ENCODE peak calls at places on chromosomes 1 and 21, in eight cellular contexts. One of them, this sample, is unnamed.
A peak's percentile ranks its signal among the peaks of the same experiment; 100 is the strongest.

GRCh38 chr1:63774617-63775417 is 1.0 kb downstream of the ROR1 start:
- DNase-seq in A549: peak; percentile 25
- DNase-seq in suprapubic skin: peak; percentile 75
- DNase-seq in SK-N-SH: peak; percentile 76
- DNase-seq in HepG2: no peak
- DNase-seq in transverse colon: peak; percentile 28
- DNase-seq in esophagus muscularis mucosa: peak; percentile 92
- DNase-seq in K562: no peak
- DNase-seq in this sample: peak; percentile 46

GRCh38 chr1:44411861-44412260 is 6.8 kb downstream of the RNF220 start:
- DNase-seq in A549: no peak
- DNase-seq in suprapubic skin: no peak
- DNase-seq in SK-N-SH: no peak
- DNase-seq in HepG2: no peak
- DNase-seq in transverse colon: no peak
- DNase-seq in esophagus muscularis mucosa: no peak
- DNase-seq in K562: no peak
- DNase-seq in this sample: no peak

GRCh38 chr1:43549921-43550597 is 19.4 kb downstream of the PTPRF start:
- DNase-seq in A549: no peak
- DNase-seq in suprapubic skin: peak; percentile 84
- DNase-seq in SK-N-SH: no peak
- DNase-seq in HepG2: no peak
- DNase-seq in transverse colon: peak; percentile 92
- DNase-seq in esophagus muscularis mucosa: no peak
- DNase-seq in K562: peak; percentile 90
- DNase-seq in this sample: peak; percentile 85

GRCh38 chr1:201694615-201695335 is 134.2 kb upstream of the IPO9 start:
- DNase-seq in A549: no peak
- DNase-seq in suprapubic skin: no peak
- DNase-seq in SK-N-SH: no peak
- DNase-seq in HepG2: no peak
- DNase-seq in transverse colon: no peak
- DNase-seq in esophagus muscularis mucosa: no peak
- DNase-seq in K562: no peak
- DNase-seq in this sample: no peak

GRCh38 chr1:87869563-87869962 is 540.9 kb downstream of the LMO4 start:
- DNase-seq in A549: peak; percentile 2
- DNase-seq in suprapubic skin: no peak
- DNase-seq in SK-N-SH: no peak
- DNase-seq in HepG2: peak; percentile 1
- DNase-seq in transverse colon: no peak
- DNase-seq in esophagus muscularis mucosa: no peak
- DNase-seq in K562: no peak
- DNase-seq in this sample: no peak

GRCh38 chr1:11281518-11282331 is 8.7 kb downstream of the UBIAD1 start:
- DNase-seq in A549: no peak
- DNase-seq in suprapubic skin: no peak
- DNase-seq in SK-N-SH: no peak
- DNase-seq in HepG2: no peak
- DNase-seq in transverse colon: no peak
- DNase-seq in esophagus muscularis mucosa: no peak
- DNase-seq in K562: no peak
- DNase-seq in this sample: no peak

GRCh38 chr1:43552813-43553212 is 22.1 kb downstream of the PTPRF start:
- DNase-seq in A549: no peak
- DNase-seq in suprapubic skin: no peak
- DNase-seq in SK-N-SH: no peak
- DNase-seq in HepG2: no peak
- DNase-seq in transverse colon: peak; percentile 74
- DNase-seq in esophagus muscularis mucosa: no peak
- DNase-seq in K562: no peak
- DNase-seq in this sample: peak; percentile 75

GRCh38 chr1:36956570-36956969 is 77.7 kb downstream of the GRIK3 start:
- DNase-seq in A549: no peak
- DNase-seq in suprapubic skin: no peak
- DNase-seq in SK-N-SH: no peak
- DNase-seq in HepG2: no peak
- DNase-seq in transverse colon: no peak
- DNase-seq in esophagus muscularis mucosa: no peak
- DNase-seq in K562: no peak
- DNase-seq in this sample: no peak

GRCh38 chr1:238628130-238628529 is 737.4 kb upstream of the ZP4 start:
- DNase-seq in A549: no peak
- DNase-seq in suprapubic skin: no peak
- DNase-seq in SK-N-SH: no peak
- DNase-seq in HepG2: no peak
- DNase-seq in transverse colon: no peak
- DNase-seq in esophagus muscularis mucosa: no peak
- DNase-seq in K562: no peak
- DNase-seq in this sample: no peak

GRCh38 chr21:21200103-21200938 is 202.1 kb downstream of the NCAM2 start:
- DNase-seq in A549: no peak
- DNase-seq in suprapubic skin: peak; percentile 67
- DNase-seq in SK-N-SH: no peak
- DNase-seq in HepG2: no peak
- DNase-seq in transverse colon: peak; percentile 27
- DNase-seq in esophagus muscularis mucosa: no peak
- DNase-seq in K562: peak; percentile 47
- DNase-seq in this sample: peak; percentile 15

GRCh38 chr21:34599534-34600101 is 15.3 kb downstream of the RCAN1 start:
- DNase-seq in A549: no peak
- DNase-seq in suprapubic skin: no peak
- DNase-seq in SK-N-SH: no peak
- DNase-seq in HepG2: no peak
- DNase-seq in transverse colon: no peak
- DNase-seq in esophagus muscularis mucosa: no peak
- DNase-seq in K562: no peak
- DNase-seq in this sample: no peak

DNA sequence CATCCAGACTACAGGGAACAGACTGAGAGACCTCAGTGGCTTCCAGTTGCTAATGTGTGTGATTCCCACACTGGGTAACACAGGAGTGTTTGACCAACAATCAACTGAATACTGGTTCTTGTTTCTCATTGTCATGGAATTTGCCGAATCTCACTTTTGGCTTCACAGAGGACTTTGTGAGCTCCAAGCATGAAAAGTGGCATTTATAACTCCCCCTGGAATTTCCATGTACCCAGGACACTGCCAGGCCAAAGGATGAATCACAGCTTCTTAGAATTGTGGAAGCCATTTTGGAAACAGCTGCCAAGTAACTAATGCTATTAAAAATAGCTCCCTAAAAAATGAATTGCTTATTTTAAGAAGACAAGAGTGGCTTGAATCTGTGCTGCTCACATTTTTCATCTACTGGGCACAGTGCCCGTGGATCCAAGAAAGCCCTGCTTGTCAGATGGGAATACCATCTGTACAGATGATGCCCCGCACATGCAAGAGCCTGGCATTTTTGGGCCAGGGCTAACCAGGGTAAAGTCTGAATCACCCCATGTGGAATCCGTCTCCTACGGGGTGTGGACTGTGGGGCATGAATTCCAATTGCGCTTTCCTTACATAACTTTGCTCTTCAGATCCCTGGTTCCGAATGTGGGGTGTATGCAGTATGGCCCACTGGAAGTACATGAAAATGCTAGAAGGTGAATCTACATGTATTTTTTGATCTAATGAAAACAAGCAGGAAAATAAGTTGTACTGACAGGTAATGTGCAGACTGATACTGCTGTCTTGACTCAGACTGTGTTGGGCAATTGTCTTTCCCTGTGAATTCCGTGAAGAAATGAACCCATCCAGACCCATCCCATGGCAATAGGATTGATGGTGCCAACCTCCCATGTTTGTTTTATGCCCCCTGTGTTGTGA is 487.3 kb downstream of the SIPA1L2 start:
- DNase-seq in A549: peak; percentile 31
- DNase-seq in suprapubic skin: peak; percentile 65
- DNase-seq in SK-N-SH: peak; percentile 6
- DNase-seq in HepG2: no peak
- DNase-seq in transverse colon: peak; percentile 37
- DNase-seq in esophagus muscularis mucosa: peak; percentile 93
- DNase-seq in K562: no peak
- DNase-seq in this sample: no peak
- TF ChIP-seq EP300 in A549: peak; percentile 34
- TF ChIP-seq EP300 in suprapubic skin: no peak
- TF ChIP-seq EP300 in SK-N-SH: peak; percentile 69
- TF ChIP-seq EP300 in HepG2: no peak
- TF ChIP-seq EP300 in transverse colon: peak; percentile 23
- TF ChIP-seq EP300 in esophagus muscularis mucosa: no peak
- TF ChIP-seq EP300 in K562: no peak
- TF ChIP-seq EP300 in this sample: no peak

GRCh38 chr21:36079010-36079649 is 9.3 kb downstream of the CBR1 start:
- DNase-seq in A549: no peak
- DNase-seq in suprapubic skin: no peak
- DNase-seq in SK-N-SH: no peak
- DNase-seq in HepG2: no peak
- DNase-seq in transverse colon: peak; percentile 61
- DNase-seq in esophagus muscularis mucosa: no peak
- DNase-seq in K562: peak; percentile 36
- DNase-seq in this sample: no peak

GRCh38 chr21:36077758-36078157 is 7.9 kb downstream of the CBR1 start:
- DNase-seq in A549: no peak
- DNase-seq in suprapubic skin: no peak
- DNase-seq in SK-N-SH: no peak
- DNase-seq in HepG2: no peak
- DNase-seq in transverse colon: no peak
- DNase-seq in esophagus muscularis mucosa: no peak
- DNase-seq in K562: no peak
- DNase-seq in this sample: no peak

GRCh38 chr21:36075953-36076352 is 6.1 kb downstream of the CBR1 start:
- DNase-seq in A549: no peak
- DNase-seq in suprapubic skin: no peak
- DNase-seq in SK-N-SH: no peak
- DNase-seq in HepG2: no peak
- DNase-seq in transverse colon: no peak
- DNase-seq in esophagus muscularis mucosa: no peak
- DNase-seq in K562: no peak
- DNase-seq in this sample: no peak

GRCh38 chr21:36075171-36075570 is 5.3 kb downstream of the CBR1 start:
- DNase-seq in A549: no peak
- DNase-seq in suprapubic skin: no peak
- DNase-seq in SK-N-SH: no peak
- DNase-seq in HepG2: no peak
- DNase-seq in transverse colon: no peak
- DNase-seq in esophagus muscularis mucosa: no peak
- DNase-seq in K562: no peak
- DNase-seq in this sample: no peak

DNA sequence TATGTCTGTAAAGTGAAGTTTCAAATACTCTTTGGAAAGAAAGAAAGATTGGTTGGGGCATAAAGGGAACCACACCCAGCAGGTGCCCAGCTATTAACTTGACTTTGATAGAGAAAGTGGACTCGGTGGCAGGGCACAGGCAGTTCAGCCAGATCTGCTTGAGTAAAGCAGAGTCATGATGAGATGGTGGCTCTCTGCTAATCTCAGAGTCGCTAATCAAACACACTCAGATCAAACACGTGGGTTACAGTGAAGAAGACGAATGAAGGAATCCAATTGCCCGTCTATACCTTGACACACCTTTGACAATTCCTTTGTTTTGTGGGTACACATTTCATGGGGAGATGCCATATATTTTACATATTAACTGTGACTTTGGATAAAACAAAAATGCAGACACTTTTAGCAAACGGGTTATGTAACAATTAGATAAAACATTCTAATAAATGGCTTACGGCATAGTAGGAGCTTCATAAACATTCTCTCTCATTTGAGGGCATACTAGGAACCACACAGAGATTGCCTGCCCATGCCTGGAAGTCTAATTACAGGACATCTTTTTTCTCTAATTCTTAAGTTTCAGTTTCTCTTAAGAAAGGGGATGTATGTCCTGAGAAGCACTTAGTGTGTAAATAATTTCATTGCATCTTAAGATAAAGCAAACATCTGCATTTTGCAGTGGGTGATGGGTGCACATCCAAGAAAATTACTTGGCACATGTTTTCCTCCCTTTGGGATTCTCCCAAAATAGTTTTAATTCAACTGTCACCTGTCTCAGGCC is 7.2 kb downstream of the CBR1 start:
- DNase-seq in A549: no peak
- DNase-seq in suprapubic skin: no peak
- DNase-seq in SK-N-SH: no peak
- DNase-seq in HepG2: no peak
- DNase-seq in transverse colon: peak; percentile 53
- DNase-seq in esophagus muscularis mucosa: no peak
- DNase-seq in K562: peak; percentile 38
- DNase-seq in this sample: no peak
- H3K27ac ChIP-seq in A549: no peak overlapping the region
- H3K27ac ChIP-seq in suprapubic skin: no peak overlapping the region
- H3K27ac ChIP-seq in SK-N-SH: no peak overlapping the region
- H3K27ac ChIP-seq in HepG2: no peak overlapping the region
- H3K27ac ChIP-seq in transverse colon: no peak overlapping the region
- H3K27ac ChIP-seq in esophagus muscularis mucosa: no peak overlapping the region
- H3K27ac ChIP-seq in K562: no peak overlapping the region
- H3K27ac ChIP-seq in this sample: no peak overlapping the region

DNA sequence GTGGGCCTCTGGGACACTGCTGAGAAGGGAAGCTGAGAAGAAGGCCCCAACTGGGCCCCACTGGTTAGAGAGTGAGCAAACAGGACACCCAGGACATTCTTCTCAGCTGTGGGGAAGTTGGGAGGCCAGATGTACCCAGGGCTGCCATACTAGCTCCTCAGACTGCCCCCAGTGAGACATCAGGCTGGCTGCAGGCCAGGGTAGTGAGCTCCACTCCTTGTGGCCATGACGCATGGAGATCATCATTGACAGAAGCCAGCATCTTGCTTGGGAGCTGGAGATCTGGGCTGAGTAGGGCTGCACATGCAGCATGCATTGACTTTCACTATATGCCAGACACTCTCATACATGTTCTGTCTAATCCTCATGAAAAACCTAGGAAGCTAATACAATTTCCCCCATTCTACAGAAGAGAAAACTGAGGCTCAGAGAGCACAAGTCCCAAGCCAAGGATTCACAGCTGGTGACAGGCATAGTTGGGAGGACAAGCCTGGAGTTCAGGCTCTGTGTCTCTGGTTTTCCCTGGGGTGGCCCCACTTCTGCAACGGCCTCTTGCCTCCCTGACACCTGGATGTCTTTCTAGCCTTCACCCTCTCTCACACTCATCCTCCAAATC is 24.1 kb upstream of the MYCL start:
- DNase-seq in A549: no peak
- DNase-seq in suprapubic skin: no peak
- DNase-seq in SK-N-SH: no peak
- DNase-seq in HepG2: no peak
- DNase-seq in transverse colon: no peak
- DNase-seq in esophagus muscularis mucosa: no peak
- DNase-seq in K562: no peak
- DNase-seq in this sample: no peak
- TF ChIP-seq EP300 in A549: no peak
- TF ChIP-seq EP300 in suprapubic skin: no peak
- TF ChIP-seq EP300 in SK-N-SH: no peak
- TF ChIP-seq EP300 in HepG2: no peak
- TF ChIP-seq EP300 in transverse colon: no peak
- TF ChIP-seq EP300 in esophagus muscularis mucosa: no peak
- TF ChIP-seq EP300 in K562: no peak
- TF ChIP-seq EP300 in this sample: no peak

DNA sequence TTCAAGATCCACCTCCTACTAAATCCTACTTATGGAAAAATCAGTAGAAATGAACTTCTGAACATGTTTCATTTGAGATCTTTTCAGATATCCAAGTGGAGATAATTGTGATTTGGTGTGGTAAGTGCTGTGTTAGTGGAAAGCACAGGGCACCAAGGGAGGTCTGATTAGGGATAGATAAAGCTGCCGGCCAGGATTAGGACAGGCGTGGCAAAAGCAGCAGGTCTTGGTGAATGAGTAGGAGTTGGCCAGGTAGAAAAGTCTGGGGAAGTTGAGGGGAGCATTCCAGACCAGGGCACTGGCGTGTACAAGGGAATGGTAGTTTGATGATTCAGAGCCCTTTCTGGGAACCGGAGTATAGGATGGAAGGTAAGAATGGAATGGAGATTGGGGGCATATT is 47.8 kb downstream of the AZIN2 start:
- DNase-seq in A549: no peak
- DNase-seq in suprapubic skin: no peak
- DNase-seq in SK-N-SH: no peak
- DNase-seq in HepG2: no peak
- DNase-seq in transverse colon: no peak
- DNase-seq in esophagus muscularis mucosa: no peak
- DNase-seq in K562: no peak
- DNase-seq in this sample: no peak
- H3K27ac ChIP-seq in A549: no peak overlapping the region
- H3K27ac ChIP-seq in suprapubic skin: peak overlapping the region; percentile 13
- H3K27ac ChIP-seq in SK-N-SH: no peak overlapping the region
- H3K27ac ChIP-seq in HepG2: no peak overlapping the region
- H3K27ac ChIP-seq in transverse colon: no peak overlapping the region
- H3K27ac ChIP-seq in esophagus muscularis mucosa: no peak overlapping the region
- H3K27ac ChIP-seq in K562: no peak overlapping the region
- H3K27ac ChIP-seq in this sample: no peak overlapping the region

This sample was measured in ovary.